ENCODE peak calls at places on chromosome 17, in four cellular contexts. D is lower leg skin, E is mesothelial cell of epicardium, S is HCT116. O is an unnamed sample.

GRCh38 chr17:55495239-55495638 is 16.0 kb downstream of the SMIM36 start:
- DNase-seq in E (no peak), S (no peak), D (no peak), O (no peak)

GRCh38 chr17:67503184-67503583 is 126.1 kb downstream of the PITPNC1 start:
- DNase-seq in D (peak), E (no peak), S (peak), O (no peak)

GRCh38 chr17:29133146-29133713 is 47.0 kb downstream of the MYO18A start:
- DNase-seq in D (no peak), E (no peak), S (no peak), O (peak)

GRCh38 chr17:83064732-83065659 is 14.4 kb upstream of the METRNL start:
- DNase-seq in E (peak), D (peak), S (no peak), O (no peak)

GRCh38 chr17:37310940-37311339 is 64.8 kb upstream of the C17orf78 start:
- DNase-seq in S (no peak), D (no peak), E (no peak), O (no peak)

GRCh38 chr17:66737524-66737923 is 97.4 kb upstream of the CACNG5 start:
- DNase-seq in D (no peak), E (no peak), S (no peak), O (peak)

GRCh38 chr17:951388-952132 is 28.0 kb downstream of the NXN start:
- DNase-seq in D (no peak), E (no peak), S (no peak), O (peak)

GRCh38 chr17:34741967-34742366 is 162.6 kb downstream of the TMEM132E start:
- DNase-seq in E (no peak), S (no peak), D (peak), O (no peak)

GRCh38 chr17:47205419-47205963 is 3.7 kb upstream of the MYL4 start:
- DNase-seq in D (no peak), E (no peak), S (no peak), O (peak)

GRCh38 chr17:7716901-7717755 is at the start of gene DNAH2:
- DNase-seq in S (peak), E (peak), D (peak), O (peak)

GRCh38 chr17:11935734-11936406 is 61.4 kb downstream of the ZNF18 start:
- DNase-seq in D (no peak), E (peak), S (peak), O (peak)

GRCh38 chr17:44354582-44355309 is 8.9 kb downstream of the FAM171A2 start:
- DNase-seq in D (no peak), S (no peak), E (peak), O (no peak)

GRCh38 chr17:46811978-46812583 is 6.4 kb downstream of the WNT3 start:
- DNase-seq in E (no peak), S (no peak), D (no peak), O (peak)

GRCh38 chr17:80781851-80782277 is 209.8 kb upstream of the CHMP6 start:
- DNase-seq in D (peak), E (no peak), S (no peak), O (no peak)

GRCh38 chr17:80780381-80781187 is 211.1 kb upstream of the CHMP6 start:
- DNase-seq in E (no peak), S (no peak), D (no peak), O (no peak)

GRCh38 chr17:80779961-80780380 is 211.7 kb upstream of the CHMP6 start:
- DNase-seq in D (no peak), E (no peak), S (no peak), O (peak)

GRCh38 chr17:80782536-80783427 is 208.9 kb upstream of the CHMP6 start:
- DNase-seq in D (peak), E (no peak), S (no peak), O (peak)

GRCh38 chr17:80781188-80781577 is 210.5 kb upstream of the CHMP6 start:
- DNase-seq in D (no peak), E (no peak), S (no peak), O (no peak)
- TF ChIP-seq CTCF in D (no peak), E (no peak), S (no peak), O (no peak)

GRCh38 chr17:79527286-79527685 is 83.6 kb downstream of the RBFOX3 start:
- DNase-seq in S (no peak), E (no peak), D (no peak), O (no peak)
- TF ChIP-seq CTCF in S (no peak), E (no peak), D (no peak), O (no peak)

GRCh38 chr17:40884708-40885512 is at the start of gene KRT20:
- DNase-seq in S (no peak), E (no peak), D (no peak), O (no peak)
- TF ChIP-seq CTCF in S (no peak), E (peak), D (no peak), O (peak)

DNA sequence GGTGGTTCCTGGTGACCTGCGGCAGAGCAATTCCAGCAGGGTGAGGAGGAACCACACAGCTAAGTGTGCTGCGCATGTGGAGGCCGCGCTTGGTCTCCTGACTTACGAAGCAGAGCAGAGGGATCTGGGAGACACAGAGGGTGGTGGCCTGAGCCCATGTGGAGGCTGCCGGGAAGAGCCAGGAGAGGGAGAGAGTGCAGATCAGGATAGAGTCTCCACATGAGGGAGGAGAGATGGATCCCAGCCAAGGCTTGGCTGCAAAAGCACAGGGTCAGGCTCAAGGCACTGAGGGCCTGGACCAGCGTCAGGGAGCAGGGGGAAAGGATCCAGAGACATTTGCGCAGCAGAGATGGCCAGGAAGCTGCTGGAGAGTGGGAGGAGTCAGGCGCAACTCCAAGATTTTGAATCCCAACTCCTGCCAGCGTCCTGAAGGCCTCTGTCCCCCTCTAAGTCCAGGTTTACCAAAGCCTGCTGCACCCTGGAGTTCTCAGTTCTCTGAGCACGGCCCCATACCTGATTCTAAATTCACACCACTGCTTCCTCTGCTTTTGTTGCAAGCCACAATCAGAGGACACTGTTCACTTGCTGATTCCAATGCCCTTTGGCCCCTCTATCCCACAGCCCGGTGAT is 11.3 kb upstream of the MLLT6 start:
- DNase-seq in D (peak), E (no peak), S (no peak), O (peak)
- TF ChIP-seq CTCF in D (no peak), E (no peak), S (no peak), O (no peak)

GRCh38 chr17:30717290-30718098 is 107.0 kb downstream of the CRLF3 start:
- DNase-seq in D (peak), E (no peak), S (no peak), O (no peak)

GRCh38 chr17:30720013-30720471 is 104.5 kb downstream of the CRLF3 start:
- DNase-seq in E (no peak), D (peak), S (no peak), O (no peak)

DNA sequence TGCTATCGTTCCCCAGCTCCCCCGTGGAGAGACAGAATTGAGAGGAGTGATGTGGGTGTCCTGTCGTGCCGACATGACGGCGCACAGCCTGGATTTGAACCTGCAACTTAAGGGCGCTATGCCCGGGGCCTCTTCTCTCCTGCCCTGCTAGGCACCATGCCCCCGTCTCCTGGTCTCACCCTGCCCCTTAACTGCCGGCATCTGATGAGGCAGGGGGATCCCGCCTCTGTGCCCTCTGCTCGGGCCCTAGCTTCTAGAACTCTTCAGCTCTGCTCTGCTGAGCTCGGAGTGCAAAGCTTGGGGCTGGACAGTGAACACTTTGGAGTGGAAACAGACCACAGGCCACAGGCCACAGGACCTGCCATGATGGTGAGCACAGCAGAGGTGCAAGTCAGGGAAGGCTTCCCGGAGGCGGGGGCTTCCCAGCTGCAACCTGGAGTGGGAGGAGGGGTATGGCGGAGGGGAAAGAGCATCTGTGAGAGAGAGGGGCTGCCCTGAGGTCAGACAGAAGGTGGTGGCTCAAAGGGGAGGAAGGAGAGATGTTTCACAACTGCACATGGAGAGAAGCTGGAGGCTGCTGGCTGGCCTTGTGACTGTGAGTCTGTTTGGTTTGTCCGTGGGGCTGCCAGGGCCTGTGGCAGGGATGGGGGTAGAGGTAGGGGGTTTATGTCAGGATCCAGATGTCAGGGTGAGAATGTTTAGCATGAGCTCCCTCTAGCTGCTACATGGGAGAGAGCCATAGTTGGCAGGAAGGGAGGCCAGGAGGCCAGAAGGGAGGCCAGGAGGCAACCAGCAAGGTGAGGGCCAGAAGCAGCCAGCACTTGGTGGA is 107.8 kb downstream of the CRLF3 start:
- DNase-seq in E (no peak), S (no peak), D (peak), O (peak)
- TF ChIP-seq CTCF in E (no peak), S (no peak), D (no peak), O (peak)

O was measured in fibroblast of pulmonary artery.